ENCODE peak calls at places on chromosome 12, in four cellular contexts. L is adrenal gland; K is dorsolateral prefrontal cortex; E is stimulated activated CD4-positive, alpha-beta T cell treated with anti-CD3 and anti-CD28 coated beads, Interleukin-2, amount 100 ng/mL, for 48 hours. W is an unnamed sample.

GRCh38 chr12:78584695-78585094 is 279.9 kb upstream of the SYT1 start:
- DNase-seq in L (no peak), K (no peak), E (no peak), W (no peak)

GRCh38 chr12:117300131-117300530 is 61.3 kb downstream of the NOS1 start:
- DNase-seq in L (no peak), K (no peak), E (no peak), W (no peak)

GRCh38 chr12:64825143-64826011 is 930 bp downstream of the TBC1D30 start:
- DNase-seq in L (no peak), K (no peak), E (no peak), W (no peak)

GRCh38 chr12:25495336-25496097 is 57.6 kb downstream of the LMNTD1 start:
- DNase-seq in L (no peak), K (no peak), E (no peak), W (no peak)

GRCh38 chr12:27521066-27521465 is 2.9 kb upstream of the PPFIBP1 start:
- DNase-seq in L (no peak), K (no peak), E (no peak), W (no peak)

GRCh38 chr12:116143883-116144266 is 133.6 kb downstream of the MED13L start:
- DNase-seq in L (no peak), K (no peak), E (no peak), W (no peak)

GRCh38 chr12:110224379-110225304 is 56.4 kb upstream of the ATP2A2 start:
- DNase-seq in L (peak), K (no peak), E (no peak), W (peak)

GRCh38 chr12:93167841-93168492 is 209.8 kb upstream of the NUDT4 start:
- DNase-seq in L (peak), K (no peak), E (peak), W (no peak)

GRCh38 chr12:89899651-89900050 is 191.0 kb upstream of the ATP2B1 start:
- DNase-seq in L (no peak), K (no peak), E (no peak), W (no peak)

GRCh38 chr12:28568083-28568482 is 377.8 kb downstream of the CCDC91 start:
- DNase-seq in L (no peak), K (no peak), E (no peak), W (no peak)

GRCh38 chr12:65611396-65611795 is 212.9 kb upstream of the HMGA2 start:
- DNase-seq in L (no peak), K (no peak), E (no peak), W (no peak)

GRCh38 chr12:94098466-94098865 is 49.9 kb upstream of the PLXNC1 start:
- DNase-seq in L (no peak), K (no peak), E (no peak), W (no peak)

GRCh38 chr12:77993658-77994057 is 163.0 kb downstream of the NAV3 start:
- DNase-seq in L (no peak), K (no peak), E (no peak), W (no peak)

GRCh38 chr12:124734224-124734788 is 129.4 kb downstream of the SCARB1 start:
- DNase-seq in L (peak), K (no peak), E (no peak), W (no peak)

GRCh38 chr12:48356041-48356768 is 5.5 kb upstream of the ZNF641 start:
- DNase-seq in L (peak), K (no peak), E (no peak), W (no peak)

GRCh38 chr12:30515351-30515750 is 180.3 kb downstream of the IPO8 start:
- DNase-seq in L (no peak), K (no peak), E (no peak), W (no peak)

GRCh38 chr12:110585231-110585799 is 2.2 kb upstream of the PPTC7 start:
- DNase-seq in L (peak), K (no peak), E (no peak), W (peak)

GRCh38 chr12:76379261-76379660 is 31.0 kb upstream of the BBS10 start:
- DNase-seq in L (no peak), K (no peak), E (no peak), W (no peak)

W was measured in body of pancreas.